ENCODE peak calls at places on chromosomes 12 and 14, in nine cellular contexts. S is neural progenitor cell; X is RWPE1; T is cardiac muscle cell; B is naive thymus-derived CD4-positive, alpha-beta T cell; L is lower lobe of right lung; J is breast epithelium; W is suprapubic skin; M is tibial nerve. F is an unnamed sample.

GRCh38 chr14:91009501-91010152 is 50.8 kb downstream of the RPS6KA5 start:
- DNase-seq in S (no peak), X (no peak), T (no peak), B (peak), L (no peak), J (no peak), W (no peak), M (no peak), F (no peak)

GRCh38 chr12:8936735-8937134 is 12.7 kb downstream of the M6PR start:
- DNase-seq in S (no peak), X (no peak), T (no peak), B (no peak), L (no peak), J (no peak), W (no peak), M (no peak), F (no peak)

GRCh38 chr14:104689620-104690265 is 325 bp downstream of the INF2 start:
- DNase-seq in S (no peak), X (peak), T (no peak), B (no peak), L (no peak), J (no peak), W (no peak), M (no peak), F (no peak)

GRCh38 chr12:77685112-77685511 is 145.6 kb upstream of the NAV3 start:
- DNase-seq in S (peak), X (peak), T (peak), B (no peak), L (no peak), J (peak), W (no peak), M (peak), F (peak)

GRCh38 chr14:98711453-98711852 is 560.5 kb downstream of the BCL11B start:
- DNase-seq in S (no peak), X (no peak), T (no peak), B (peak), L (no peak), J (no peak), W (no peak), M (no peak), F (no peak)

GRCh38 chr12:120175537-120175936 is 19.0 kb downstream of the GCN1 start:
- DNase-seq in S (no peak), X (no peak), T (no peak), B (no peak), L (no peak), J (no peak), W (no peak), M (no peak), F (no peak)

GRCh38 chr12:20040844-20041243 is 327.5 kb upstream of the PDE3A start:
- DNase-seq in S (peak), X (no peak), T (peak), B (no peak), L (no peak), J (no peak), W (no peak), M (no peak), F (no peak)

GRCh38 chr14:89858084-89858483 is 96.4 kb downstream of the EFCAB11 start:
- DNase-seq in S (no peak), X (peak), T (no peak), B (no peak), L (no peak), J (no peak), W (no peak), M (no peak), F (no peak)

GRCh38 chr12:55899035-55899434 is 28.7 kb downstream of the PYM1 start:
- DNase-seq in S (no peak), X (no peak), T (peak), B (peak), L (no peak), J (no peak), W (no peak), M (no peak), F (no peak)

GRCh38 chr12:64124511-64125197 is 97.4 kb downstream of the KICS2 start:
- DNase-seq in S (no peak), X (no peak), T (peak), B (no peak), L (no peak), J (no peak), W (no peak), M (no peak), F (no peak)

GRCh38 chr12:1922075-1922709 is 3.7 kb upstream of the CACNA2D4 start:
- DNase-seq in S (no peak), X (no peak), T (no peak), B (no peak), L (peak), J (no peak), W (peak), M (no peak), F (no peak)

GRCh38 chr12:48973992-48974673 is 2.6 kb upstream of the WNT10B start:
- DNase-seq in S (peak), X (no peak), T (peak), B (no peak), L (peak), J (no peak), W (no peak), M (peak), F (no peak)

GRCh38 chr12:30694971-30695326 is 720 bp downstream of the IPO8 start:
- DNase-seq in S (peak), X (peak), T (peak), B (no peak), L (peak), J (no peak), W (no peak), M (no peak), F (no peak)

GRCh38 chr12:1595026-1595561 is 713 bp upstream of the FBXL14 start:
- DNase-seq in S (peak), X (no peak), T (peak), B (peak), L (no peak), J (no peak), W (no peak), M (no peak), F (no peak)

GRCh38 chr14:69719501-69719951 is 47.4 kb upstream of the SRSF5 start:
- DNase-seq in S (peak), X (peak), T (peak), B (no peak), L (peak), J (peak), W (no peak), M (no peak), F (no peak)

GRCh38 chr14:38145142-38145541 is 62.6 kb upstream of the SSTR1 start:
- DNase-seq in S (no peak), X (peak), T (no peak), B (no peak), L (no peak), J (no peak), W (no peak), M (no peak), F (no peak)

GRCh38 chr12:58443273-58443980 is 476.9 kb downstream of the LRIG3 start:
- DNase-seq in S (peak), X (peak), T (peak), B (no peak), L (no peak), J (no peak), W (no peak), M (no peak), F (no peak)

GRCh38 chr14:21965042-21965441 is 291.4 kb upstream of the OR4E1 start:
- DNase-seq in S (no peak), X (no peak), T (no peak), B (peak), L (no peak), J (no peak), W (no peak), M (no peak), F (no peak)

GRCh38 chr12:45292486-45293195 is 76.7 kb downstream of the ANO6 start:
- DNase-seq in S (no peak), X (no peak), T (no peak), B (no peak), L (no peak), J (peak), W (no peak), M (no peak), F (no peak)

GRCh38 chr12:76909290-76909689 is 30.5 kb upstream of the CSRP2 start:
- DNase-seq in S (peak), X (no peak), T (no peak), B (no peak), L (no peak), J (no peak), W (no peak), M (no peak), F (no peak)

GRCh38 chr12:1355396-1355795 is 239.0 kb downstream of the FBXL14 start:
- DNase-seq in S (no peak), X (no peak), T (no peak), B (no peak), L (no peak), J (no peak), W (no peak), M (no peak), F (no peak)

GRCh38 chr12:70722584-70723343 is 85.5 kb upstream of the PTPRB start:
- DNase-seq in S (no peak), X (no peak), T (peak), B (peak), L (no peak), J (no peak), W (no peak), M (no peak), F (no peak)

GRCh38 chr14:26381405-26381804 is 216.4 kb downstream of the NOVA1 start:
- DNase-seq in S (no peak), X (no peak), T (no peak), B (no peak), L (no peak), J (no peak), W (no peak), M (no peak), F (no peak)

GRCh38 chr14:24356208-24356607 is 11.8 kb upstream of the NFATC4 start:
- DNase-seq in S (no peak), X (no peak), T (no peak), B (no peak), L (no peak), J (no peak), W (no peak), M (no peak), F (no peak)

GRCh38 chr14:33061667-33062325 is 123.1 kb downstream of the NPAS3 start:
- DNase-seq in S (peak), X (no peak), T (peak), B (no peak), L (no peak), J (no peak), W (no peak), M (no peak), F (no peak)

GRCh38 chr14:59918824-59919581 is 941 bp upstream of the LRRC9 start:
- DNase-seq in S (peak), X (peak), T (peak), B (peak), L (peak), J (no peak), W (no peak), M (no peak), F (no peak)

GRCh38 chr12:76583301-76583700 is 23.7 kb upstream of the OSBPL8 start:
- DNase-seq in S (no peak), X (no peak), T (no peak), B (no peak), L (no peak), J (no peak), W (no peak), M (no peak), F (no peak)

GRCh38 chr14:104937161-104937560 is 12.5 kb downstream of the PLD4 start:
- DNase-seq in S (no peak), X (no peak), T (no peak), B (no peak), L (no peak), J (no peak), W (peak), M (no peak), F (no peak)

GRCh38 chr14:78164226-78164853 is 5.8 kb upstream of the NRXN3 start:
- DNase-seq in S (peak), X (peak), T (no peak), B (no peak), L (no peak), J (no peak), W (no peak), M (no peak), F (no peak)

GRCh38 chr12:53989227-53990113 is 4.5 kb downstream of the HOXC10 start:
- DNase-seq in S (peak), X (no peak), T (peak), B (peak), L (no peak), J (no peak), W (no peak), M (no peak), F (no peak)

GRCh38 chr14:85387181-85387580 is 142.8 kb upstream of the FLRT2 start:
- DNase-seq in S (no peak), X (no peak), T (no peak), B (no peak), L (no peak), J (no peak), W (no peak), M (no peak), F (no peak)

GRCh38 chr12:94149781-94150482 is 1.6 kb downstream of the PLXNC1 start:
- DNase-seq in S (peak), X (no peak), T (peak), B (no peak), L (peak), J (no peak), W (no peak), M (peak), F (no peak)

GRCh38 chr14:74762917-74763802 is at the start of gene YLPM1:
- DNase-seq in S (peak), X (peak), T (peak), B (peak), L (peak), J (peak), W (peak), M (peak), F (peak)

GRCh38 chr12:44618960-44619359 is 257.2 kb downstream of the NELL2 start:
- DNase-seq in S (peak), X (no peak), T (no peak), B (no peak), L (no peak), J (no peak), W (no peak), M (no peak), F (no peak)

GRCh38 chr12:1972856-1973317 is 31.4 kb downstream of the DCP1B start:
- DNase-seq in S (no peak), X (no peak), T (peak), B (no peak), L (no peak), J (no peak), W (no peak), M (peak), F (no peak)

GRCh38 chr14:23302290-23303225 is at the start of gene PPP1R3E:
- DNase-seq in S (peak), X (peak), T (peak), B (peak), L (peak), J (peak), W (peak), M (peak), F (peak)

GRCh38 chr12:12357697-12358476 is 1.0 kb downstream of the BORCS5 start:
- DNase-seq in S (no peak), X (no peak), T (peak), B (no peak), L (no peak), J (no peak), W (no peak), M (no peak), F (no peak)

GRCh38 chr12:116194935-116195431 is 82.5 kb downstream of the MED13L start:
- DNase-seq in S (no peak), X (no peak), T (no peak), B (peak), L (no peak), J (no peak), W (no peak), M (no peak), F (no peak)

GRCh38 chr14:104794641-104795467 is 694 bp downstream of the AKT1 start:
- DNase-seq in S (peak), X (peak), T (peak), B (no peak), L (peak), J (no peak), W (no peak), M (no peak), F (no peak)

DNA sequence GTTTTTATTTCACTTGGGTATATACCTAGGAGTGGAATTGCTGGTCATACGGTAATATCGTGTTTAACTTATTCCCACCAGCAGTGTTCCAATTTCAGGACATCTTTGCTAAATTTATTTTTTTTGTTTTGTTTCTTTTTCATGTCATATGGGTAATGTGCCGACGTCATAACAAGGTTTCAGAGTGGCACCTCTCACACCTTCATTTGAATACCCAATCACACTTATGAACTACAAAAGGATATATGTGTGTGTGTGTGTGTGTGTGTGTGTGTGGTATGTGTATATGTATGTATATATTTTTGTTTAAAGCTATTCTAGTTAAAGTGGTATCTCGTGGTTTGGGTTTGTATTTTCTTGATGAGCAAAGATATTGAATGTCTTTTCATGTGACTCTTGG is 12.1 kb downstream of the TRAF3 start:
- DNase-seq in S (no peak), X (no peak), T (no peak), B (no peak), L (no peak), J (no peak), W (no peak), M (no peak), F (no peak)
- H3K27ac ChIP-seq in S (no peak), X (no peak), T (no peak), B (no peak), L (no peak), J (no peak), W (no peak), M (no peak), F (no peak)

DNA sequence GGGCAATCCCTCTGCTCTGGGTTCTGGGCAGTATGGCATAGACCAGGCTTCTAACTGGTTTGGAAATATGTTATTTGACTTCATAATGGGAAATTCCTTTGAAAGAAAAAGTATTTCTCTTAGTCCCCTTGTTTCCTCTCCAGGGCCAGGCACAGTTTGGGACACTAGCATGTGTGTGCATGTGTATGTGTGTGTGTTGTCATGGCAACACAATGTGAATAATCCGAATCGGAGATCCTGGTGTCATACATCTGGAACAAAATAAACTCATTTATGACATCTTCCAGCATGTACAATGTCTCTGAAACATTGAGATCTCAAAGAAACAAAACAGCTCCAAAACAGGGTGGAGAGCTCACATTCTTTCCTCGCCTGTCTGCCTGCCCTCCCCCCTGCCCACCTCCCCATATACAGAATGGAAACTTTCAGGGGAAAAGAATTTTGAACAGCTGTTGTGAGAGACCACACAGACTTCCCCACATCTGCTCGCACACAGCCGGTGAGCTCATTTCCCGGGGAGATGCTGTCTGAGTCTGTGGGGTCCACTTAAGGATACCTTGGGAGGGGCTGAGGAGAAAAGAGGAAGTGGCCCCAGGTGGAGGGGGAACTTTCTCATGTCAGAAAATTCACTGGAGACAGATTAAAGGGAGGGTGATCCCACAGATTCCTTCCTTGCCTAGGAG is 55.5 kb upstream of the PARP11 start:
- DNase-seq in S (no peak), X (no peak), T (no peak), B (no peak), L (no peak), J (no peak), W (no peak), M (no peak), F (no peak)
- H3K27ac ChIP-seq in S (no peak), X (no peak), T (no peak), B (no peak), L (no peak), J (no peak), W (no peak), M (no peak), F (no peak)

GRCh38 chr12:110048242-110049027 is at the start of gene C12orf76:
- DNase-seq in S (peak), X (peak), T (peak), B (peak), L (peak), J (peak), W (peak), M (peak), F (peak)

GRCh38 chr12:110047297-110047940 is 903 bp downstream of the C12orf76 start:
- DNase-seq in S (no peak), X (no peak), T (no peak), B (no peak), L (no peak), J (no peak), W (no peak), M (no peak), F (no peak)

GRCh38 chr12:110046451-110047187 is 1.7 kb downstream of the C12orf76 start:
- DNase-seq in S (no peak), X (no peak), T (peak), B (no peak), L (no peak), J (no peak), W (no peak), M (no peak), F (no peak)

DNA sequence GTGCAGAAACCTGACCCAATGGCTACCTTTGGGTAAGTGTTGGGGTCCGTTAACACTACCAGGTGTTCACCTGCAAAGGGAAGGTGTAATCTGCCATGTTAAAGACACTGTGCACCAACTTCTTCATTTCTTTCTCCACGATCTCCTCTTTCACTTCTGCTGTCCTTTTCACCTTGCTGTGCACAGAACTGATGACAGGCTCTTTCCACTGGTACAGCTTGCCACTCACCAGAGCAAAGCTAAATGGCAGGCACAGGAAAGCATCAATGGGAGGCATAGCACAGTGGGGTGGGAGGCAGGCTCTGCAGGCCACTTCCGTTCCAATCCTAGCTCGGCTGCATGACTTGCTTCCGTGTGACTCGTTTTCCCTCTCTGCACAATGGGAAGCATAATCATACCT is 2.6 kb upstream of the C12orf76 start:
- DNase-seq in S (no peak), X (no peak), T (no peak), B (no peak), L (no peak), J (no peak), W (no peak), M (no peak), F (no peak)
- H3K27ac ChIP-seq in S (no peak), X (no peak), T (no peak), B (no peak), L (no peak), J (no peak), W (no peak), M (no peak), F (no peak)

DNA sequence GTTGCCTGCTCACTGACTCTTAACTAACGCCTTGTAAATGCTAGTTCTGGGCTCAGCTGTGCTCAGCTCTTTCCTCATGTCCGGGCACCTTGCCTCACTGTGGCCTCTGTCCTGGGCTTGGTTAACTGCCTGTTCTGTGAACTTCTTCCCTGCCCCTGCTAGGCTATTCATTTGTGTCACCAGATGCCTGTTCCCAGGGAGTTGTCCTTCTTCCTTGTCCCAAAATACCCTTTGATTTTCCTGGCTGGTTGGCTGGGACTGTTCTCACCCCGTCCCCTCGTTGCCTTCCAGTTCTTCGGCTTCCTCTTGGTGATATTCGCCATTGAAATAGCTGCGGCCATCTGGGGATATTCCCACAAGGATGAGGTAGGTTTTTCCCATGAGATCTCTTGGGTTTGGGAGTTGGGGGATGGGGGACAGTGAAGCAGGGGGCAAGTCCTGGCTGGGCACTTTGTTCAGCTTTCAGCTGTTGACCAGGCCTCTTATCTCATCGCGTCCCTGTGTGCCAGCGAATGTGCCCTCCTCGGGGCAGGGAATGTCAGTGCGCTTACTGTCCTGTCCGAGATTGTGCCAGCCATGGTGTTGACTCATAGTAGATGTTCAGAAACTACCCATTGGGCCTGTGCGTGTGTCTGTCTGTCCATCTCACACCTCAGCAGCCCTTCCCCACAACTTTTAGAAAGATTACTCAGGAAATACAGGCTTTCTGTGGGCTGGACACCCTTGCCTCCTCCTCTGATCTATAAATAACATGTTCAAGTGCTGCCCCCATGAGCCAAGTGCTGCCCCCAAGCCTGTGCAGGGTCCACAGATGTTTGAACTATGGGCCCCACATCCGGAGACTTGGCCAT is 33.1 kb downstream of the CD9 start:
- DNase-seq in S (no peak), X (no peak), T (no peak), B (no peak), L (no peak), J (no peak), W (no peak), M (no peak), F (no peak)
- H3K27ac ChIP-seq in S (no peak), X (peak), T (no peak), B (no peak), L (peak), J (peak), W (peak), M (peak), F (peak)

F was measured in caudate nucleus.